ENCODE peak calls at places on chromosomes 12 and 14, in four cellular contexts. X is ovary, D is nucleus accumbens, V is KBM-7. P is an unnamed sample.

GRCh38 chr12:4270670-4271432 is 2.7 kb upstream of the CCND2 start:
- DNase-seq in D (no peak), V (peak), X (no peak), P (peak)

GRCh38 chr12:9273276-9273675 is 65.1 kb upstream of the PZP start:
- DNase-seq in V (no peak), X (no peak), D (no peak), P (no peak)

GRCh38 chr12:60172696-60173095 is 576.9 kb downstream of the SLC16A7 start:
- DNase-seq in X (no peak), D (no peak), V (no peak), P (no peak)

GRCh38 chr14:35362911-35363374 is 41.6 kb downstream of the NFKBIA start:
- DNase-seq in V (no peak), X (no peak), D (no peak), P (no peak)

GRCh38 chr12:76247026-76247688 is 101.1 kb downstream of the BBS10 start:
- DNase-seq in X (no peak), V (no peak), D (no peak), P (no peak)

GRCh38 chr12:2834581-2835491 is at the start of gene NRIP2:
- DNase-seq in X (peak), V (no peak), D (no peak), P (no peak)

GRCh38 chr12:124651508-124652273 is 84.3 kb upstream of the NCOR2 start:
- DNase-seq in V (no peak), X (no peak), D (no peak), P (no peak)

GRCh38 chr12:109735825-109736551 is 22.4 kb downstream of the FAM222A start:
- DNase-seq in V (no peak), X (peak), D (no peak), P (peak)

GRCh38 chr12:5259523-5259922 is 172.4 kb upstream of the NTF3 start:
- DNase-seq in D (no peak), V (no peak), X (no peak), P (no peak)

GRCh38 chr12:53044052-53044581 is 5.7 kb upstream of the TNS2 start:
- DNase-seq in V (no peak), X (no peak), D (no peak), P (no peak)

GRCh38 chr12:116066381-116067230 is 210.9 kb downstream of the MED13L start:
- DNase-seq in V (peak), X (peak), D (no peak), P (no peak)

GRCh38 chr12:65960820-65961691 is 136.8 kb downstream of the HMGA2 start:
- DNase-seq in V (no peak), D (no peak), X (no peak), P (no peak)

GRCh38 chr12:108784270-108784669 is 53.0 kb upstream of the CORO1C start:
- DNase-seq in X (no peak), V (no peak), D (no peak), P (no peak)

GRCh38 chr14:94572637-94573303 is 8.5 kb upstream of the SERPINA5 start:
- DNase-seq in D (no peak), X (no peak), V (no peak), P (no peak)

GRCh38 chr12:95445884-95446482 is 28.0 kb upstream of the METAP2 start:
- DNase-seq in X (no peak), D (no peak), V (no peak), P (no peak)

GRCh38 chr14:96614528-96614927 is 112.3 kb downstream of the PAPOLA start:
- DNase-seq in X (no peak), D (no peak), V (no peak), P (no peak)

GRCh38 chr12:54988402-54989054 is 4.0 kb upstream of the TESPA1 start:
- DNase-seq in V (no peak), X (peak), D (peak), P (no peak)

GRCh38 chr14:43183916-43184315 is 1323.2 kb downstream of the FSCB start:
- DNase-seq in D (no peak), V (no peak), X (no peak), P (no peak)

GRCh38 chr14:79077096-79077495 is 906.9 kb downstream of the NRXN3 start:
- DNase-seq in X (no peak), V (no peak), D (no peak), P (no peak)

GRCh38 chr12:119308743-119309456 is 25.6 kb upstream of the CCDC60 start:
- DNase-seq in X (no peak), D (no peak), V (no peak), P (no peak)

GRCh38 chr12:116592116-116592637 is 33.0 kb downstream of the MAP1LC3B2 start:
- DNase-seq in X (peak), V (no peak), D (peak), P (no peak)

GRCh38 chr14:21997300-21997699 is 323.7 kb upstream of the OR4E1 start:
- DNase-seq in V (peak), D (no peak), X (no peak), P (no peak)

GRCh38 chr14:95323361-95323760 is 3.7 kb upstream of the CLMN start:
- DNase-seq in X (no peak), D (no peak), V (no peak), P (no peak)

GRCh38 chr14:63388766-63389431 is 70.2 kb upstream of the GPHB5 start:
- DNase-seq in V (peak), D (peak), X (peak), P (no peak)

GRCh38 chr14:52663850-52664249 is 31.5 kb downstream of the ERO1A start:
- DNase-seq in V (no peak), D (no peak), X (no peak), P (no peak)

P was measured in mesothelial cell of epicardium.